ENCODE peak calls at places on chromosomes 12 and 14, in eight cellular contexts. One of them, this sample, is unnamed. For H3K4me1, the result is how much of the 10 kb centered on the place peaks cover.

GRCh38 chr14:44778562-44778961 is 183.2 kb downstream of the KLHL28 start:
- DNase-seq in breast epithelium: no peak
- DNase-seq in HCT116: no peak
- DNase-seq in right lobe of liver: no peak
- DNase-seq in Peyer's patch: no peak
- DNase-seq in uterus: no peak
- DNase-seq in A549: no peak
- DNase-seq in sigmoid colon: no peak
- DNase-seq in this sample: no peak

GRCh38 chr12:72368719-72369505 is 96.7 kb downstream of the TRHDE start:
- DNase-seq in uterus: no peak
- DNase-seq in HCT116: no peak
- DNase-seq in Peyer's patch: no peak
- DNase-seq in right lobe of liver: no peak
- DNase-seq in breast epithelium: no peak
- DNase-seq in sigmoid colon: no peak
- DNase-seq in A549: no peak
- DNase-seq in this sample: no peak

GRCh38 chr14:89158701-89159100 is 258.3 kb downstream of the FOXN3 start:
- DNase-seq in right lobe of liver: no peak
- DNase-seq in breast epithelium: no peak
- DNase-seq in sigmoid colon: no peak
- DNase-seq in HCT116: no peak
- DNase-seq in uterus: no peak
- DNase-seq in A549: no peak
- DNase-seq in Peyer's patch: no peak
- DNase-seq in this sample: no peak

GRCh38 chr12:14664434-14665023 is 31.9 kb downstream of the GUCY2C start:
- DNase-seq in right lobe of liver: no peak
- DNase-seq in breast epithelium: no peak
- DNase-seq in A549: peak
- DNase-seq in sigmoid colon: no peak
- DNase-seq in uterus: peak
- DNase-seq in HCT116: peak
- DNase-seq in Peyer's patch: peak
- DNase-seq in this sample: no peak

GRCh38 chr14:65277027-65277426 is 135.5 kb upstream of the FUT8 start:
- DNase-seq in breast epithelium: no peak
- DNase-seq in Peyer's patch: no peak
- DNase-seq in A549: no peak
- DNase-seq in right lobe of liver: no peak
- DNase-seq in uterus: no peak
- DNase-seq in sigmoid colon: no peak
- DNase-seq in HCT116: no peak
- DNase-seq in this sample: no peak

GRCh38 chr12:65827827-65828231 is 3.5 kb downstream of the HMGA2 start:
- DNase-seq in Peyer's patch: no peak
- DNase-seq in uterus: no peak
- DNase-seq in breast epithelium: no peak
- DNase-seq in sigmoid colon: no peak
- DNase-seq in right lobe of liver: no peak
- DNase-seq in HCT116: no peak
- DNase-seq in A549: no peak
- DNase-seq in this sample: no peak

GRCh38 chr12:125178222-125178621 is 113.0 kb downstream of the AACS start:
- DNase-seq in HCT116: no peak
- DNase-seq in uterus: no peak
- DNase-seq in Peyer's patch: no peak
- DNase-seq in A549: no peak
- DNase-seq in right lobe of liver: no peak
- DNase-seq in sigmoid colon: no peak
- DNase-seq in breast epithelium: no peak
- DNase-seq in this sample: no peak

GRCh38 chr14:56273949-56274348 is 155.7 kb downstream of the PELI2 start:
- DNase-seq in uterus: no peak
- DNase-seq in right lobe of liver: no peak
- DNase-seq in sigmoid colon: no peak
- DNase-seq in HCT116: no peak
- DNase-seq in A549: no peak
- DNase-seq in breast epithelium: no peak
- DNase-seq in Peyer's patch: no peak
- DNase-seq in this sample: no peak

GRCh38 chr14:37262649-37263048 is 64.9 kb downstream of the MIPOL1 start:
- DNase-seq in A549: no peak
- DNase-seq in Peyer's patch: no peak
- DNase-seq in HCT116: no peak
- DNase-seq in breast epithelium: no peak
- DNase-seq in uterus: no peak
- DNase-seq in right lobe of liver: no peak
- DNase-seq in sigmoid colon: no peak
- DNase-seq in this sample: no peak

GRCh38 chr12:69214169-69214568 is 25.2 kb upstream of the CPSF6 start:
- DNase-seq in Peyer's patch: no peak
- DNase-seq in breast epithelium: no peak
- DNase-seq in A549: no peak
- DNase-seq in uterus: no peak
- DNase-seq in right lobe of liver: no peak
- DNase-seq in sigmoid colon: no peak
- DNase-seq in HCT116: no peak
- DNase-seq in this sample: no peak

GRCh38 chr12:69211172-69211571 is 28.2 kb upstream of the CPSF6 start:
- DNase-seq in Peyer's patch: no peak
- DNase-seq in breast epithelium: no peak
- DNase-seq in uterus: no peak
- DNase-seq in HCT116: no peak
- DNase-seq in right lobe of liver: no peak
- DNase-seq in A549: no peak
- DNase-seq in sigmoid colon: no peak
- DNase-seq in this sample: no peak

DNA sequence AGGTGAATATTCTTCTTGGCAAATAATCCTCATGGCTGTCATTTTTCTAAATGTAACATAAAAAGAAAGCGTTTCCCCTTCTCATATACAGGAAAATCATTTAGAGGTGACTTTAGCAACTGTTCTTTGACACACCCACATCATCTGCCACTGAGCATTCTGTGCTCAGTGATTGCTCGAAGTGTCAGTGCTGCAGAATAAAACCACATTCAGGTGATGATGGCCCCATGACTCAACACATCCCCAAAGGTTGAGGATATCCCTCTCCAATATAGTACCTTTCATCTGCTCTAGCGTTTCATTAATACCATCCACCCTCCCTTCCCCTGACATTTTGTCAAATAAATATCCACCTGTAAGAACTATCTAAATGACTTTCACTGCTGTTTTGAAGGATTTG is 28.7 kb upstream of the CPSF6 start:
- DNase-seq in Peyer's patch: no peak
- DNase-seq in right lobe of liver: no peak
- DNase-seq in HCT116: no peak
- DNase-seq in sigmoid colon: no peak
- DNase-seq in uterus: no peak
- DNase-seq in A549: no peak
- DNase-seq in breast epithelium: no peak
- DNase-seq in this sample: no peak
- TF ChIP-seq POLR2A in Peyer's patch: no peak
- TF ChIP-seq POLR2A in right lobe of liver: no peak
- TF ChIP-seq POLR2A in HCT116: no peak
- TF ChIP-seq POLR2A in sigmoid colon: no peak
- TF ChIP-seq POLR2A in uterus: no peak
- TF ChIP-seq POLR2A in A549: no peak
- TF ChIP-seq POLR2A in breast epithelium: no peak
- TF ChIP-seq POLR2A in this sample: no peak

GRCh38 chr14:21256539-21257394 is 12.5 kb downstream of the HNRNPC start:
- DNase-seq in Peyer's patch: no peak
- DNase-seq in HCT116: no peak
- DNase-seq in right lobe of liver: no peak
- DNase-seq in A549: no peak
- DNase-seq in sigmoid colon: no peak
- DNase-seq in uterus: no peak
- DNase-seq in breast epithelium: no peak
- DNase-seq in this sample: no peak
- H3K4me1 ChIP-seq in Peyer's patch: under half
- H3K4me1 ChIP-seq in HCT116: under half
- H3K4me1 ChIP-seq in right lobe of liver: under half
- H3K4me1 ChIP-seq in A549: half or more
- H3K4me1 ChIP-seq in sigmoid colon: half or more
- H3K4me1 ChIP-seq in uterus: under half
- H3K4me1 ChIP-seq in breast epithelium: under half
- H3K4me1 ChIP-seq in this sample: half or more

GRCh38 chr12:52980773-52981423 is 25.4 kb upstream of the EIF4B start:
- DNase-seq in Peyer's patch: peak
- DNase-seq in right lobe of liver: peak
- DNase-seq in HCT116: peak
- DNase-seq in A549: peak
- DNase-seq in sigmoid colon: peak
- DNase-seq in breast epithelium: peak
- DNase-seq in uterus: peak
- DNase-seq in this sample: peak
- TF ChIP-seq POLR2A in Peyer's patch: peak
- TF ChIP-seq POLR2A in right lobe of liver: no peak
- TF ChIP-seq POLR2A in HCT116: no peak
- TF ChIP-seq POLR2A in A549: no peak
- TF ChIP-seq POLR2A in sigmoid colon: no peak
- TF ChIP-seq POLR2A in breast epithelium: no peak
- TF ChIP-seq POLR2A in uterus: no peak
- TF ChIP-seq POLR2A in this sample: no peak

GRCh38 chr12:68806488-68807237 is 1.3 kb upstream of the MDM2 start:
- DNase-seq in Peyer's patch: no peak
- DNase-seq in uterus: no peak
- DNase-seq in A549: no peak
- DNase-seq in breast epithelium: no peak
- DNase-seq in HCT116: no peak
- DNase-seq in right lobe of liver: no peak
- DNase-seq in sigmoid colon: no peak
- DNase-seq in this sample: no peak

GRCh38 chr12:68804654-68805591 is 3.1 kb upstream of the MDM2 start:
- DNase-seq in Peyer's patch: no peak
- DNase-seq in breast epithelium: no peak
- DNase-seq in sigmoid colon: no peak
- DNase-seq in A549: no peak
- DNase-seq in right lobe of liver: peak
- DNase-seq in uterus: peak
- DNase-seq in HCT116: no peak
- DNase-seq in this sample: no peak

GRCh38 chr12:68807576-68808387 is at the start of gene MDM2:
- DNase-seq in A549: peak
- DNase-seq in HCT116: peak
- DNase-seq in right lobe of liver: peak
- DNase-seq in Peyer's patch: peak
- DNase-seq in sigmoid colon: peak
- DNase-seq in breast epithelium: peak
- DNase-seq in uterus: peak
- DNase-seq in this sample: peak

GRCh38 chr12:68805592-68806120 is 2.3 kb upstream of the MDM2 start:
- DNase-seq in HCT116: no peak
- DNase-seq in sigmoid colon: no peak
- DNase-seq in A549: no peak
- DNase-seq in uterus: no peak
- DNase-seq in right lobe of liver: no peak
- DNase-seq in breast epithelium: no peak
- DNase-seq in Peyer's patch: no peak
- DNase-seq in this sample: no peak

DNA sequence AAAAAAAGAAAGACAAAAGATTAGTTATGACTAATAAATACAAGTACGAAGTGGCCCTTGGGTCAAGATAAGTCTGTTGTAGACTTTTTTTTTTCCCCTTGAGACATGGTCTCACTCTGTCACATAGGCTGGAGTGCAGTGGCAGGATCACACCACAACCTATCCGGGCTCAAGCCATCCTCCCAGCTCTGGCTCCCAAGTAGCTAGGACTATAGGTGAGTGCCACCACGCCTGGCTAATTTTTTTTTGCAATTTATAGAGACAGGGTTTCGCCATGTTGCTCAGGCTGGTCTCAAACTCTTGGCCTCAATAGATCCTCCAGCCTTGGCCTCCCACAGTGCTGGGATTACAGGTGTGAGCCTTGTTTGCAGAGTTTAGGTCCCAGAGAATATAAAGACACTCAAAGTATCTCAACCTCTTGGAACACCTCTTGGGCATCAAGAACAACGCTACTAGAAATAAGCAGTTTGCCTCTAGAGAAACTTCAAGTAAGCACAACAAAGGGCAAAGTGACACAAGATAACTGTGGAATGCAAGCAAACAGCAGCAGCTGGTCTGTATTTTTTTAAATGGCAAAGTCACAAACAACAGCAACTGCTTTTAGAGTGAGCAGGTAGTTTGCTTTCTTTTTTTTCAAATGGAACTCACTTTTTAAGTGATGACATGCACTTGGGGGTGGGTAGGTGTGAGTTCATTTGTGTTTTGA is 3.9 kb upstream of the MDM2 start:
- DNase-seq in sigmoid colon: no peak
- DNase-seq in Peyer's patch: no peak
- DNase-seq in A549: no peak
- DNase-seq in HCT116: no peak
- DNase-seq in breast epithelium: no peak
- DNase-seq in uterus: no peak
- DNase-seq in right lobe of liver: no peak
- DNase-seq in this sample: no peak
- H3K4me1 ChIP-seq in sigmoid colon: under half
- H3K4me1 ChIP-seq in Peyer's patch: under half
- H3K4me1 ChIP-seq in A549: under half
- H3K4me1 ChIP-seq in HCT116: under half
- H3K4me1 ChIP-seq in breast epithelium: under half
- H3K4me1 ChIP-seq in uterus: under half
- H3K4me1 ChIP-seq in right lobe of liver: under half
- H3K4me1 ChIP-seq in this sample: under half

DNA sequence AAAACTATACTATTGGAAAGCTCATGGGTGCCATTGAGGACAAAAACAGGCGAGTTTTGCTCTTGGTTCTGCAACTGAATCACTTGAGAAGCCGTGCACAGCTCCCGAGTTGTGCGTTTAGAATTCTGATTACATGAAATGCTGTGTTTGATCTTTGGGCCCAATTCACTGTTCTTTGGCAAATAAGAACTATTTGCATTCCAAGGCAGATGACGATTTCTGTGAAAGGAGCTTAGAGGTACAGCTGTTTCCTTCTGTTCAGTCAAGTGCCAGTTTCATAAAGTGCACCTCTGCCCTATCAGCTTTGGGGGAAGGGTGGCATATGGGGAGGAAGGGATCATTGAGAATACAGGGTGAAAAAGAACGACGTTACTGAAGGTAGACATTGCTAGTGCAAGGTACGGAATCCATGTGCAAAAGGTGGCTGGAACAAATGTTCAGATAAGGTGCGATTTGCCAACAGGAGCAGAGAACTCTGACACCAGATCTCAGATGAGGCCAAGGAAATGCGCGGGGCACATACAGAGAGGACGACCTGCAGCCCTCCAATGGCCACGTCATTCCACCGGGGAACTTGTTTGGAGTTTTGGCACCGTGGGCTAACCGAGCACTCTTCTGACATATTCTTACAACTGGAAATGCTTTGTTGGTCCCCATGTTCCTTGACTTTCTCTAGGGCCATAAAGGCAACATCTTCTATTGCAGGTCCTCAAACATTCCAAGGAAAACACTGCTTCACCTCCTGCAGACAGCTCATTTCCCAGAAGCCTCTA is 30.1 kb downstream of the TCHP start:
- DNase-seq in A549: no peak
- DNase-seq in uterus: no peak
- DNase-seq in Peyer's patch: no peak
- DNase-seq in breast epithelium: no peak
- DNase-seq in right lobe of liver: no peak
- DNase-seq in sigmoid colon: no peak
- DNase-seq in HCT116: no peak
- DNase-seq in this sample: no peak
- TF ChIP-seq POLR2A in A549: no peak
- TF ChIP-seq POLR2A in uterus: no peak
- TF ChIP-seq POLR2A in Peyer's patch: no peak
- TF ChIP-seq POLR2A in breast epithelium: no peak
- TF ChIP-seq POLR2A in right lobe of liver: no peak
- TF ChIP-seq POLR2A in sigmoid colon: no peak
- TF ChIP-seq POLR2A in HCT116: no peak
- TF ChIP-seq POLR2A in this sample: no peak